ENCODE peak calls at places on chromosomes 13 and 19, in ten cellular contexts. L is MM.1S, J is endothelial cell, X is B cell, K is breast epithelium, H is thyroid gland, E is progenitor cell of endocrine pancreas, V is BJ, O is glutamatergic neuron, I is nephron progenitor cell. P is an unnamed sample.

GRCh38 chr13:78607409-78608253 is 4.3 kb upstream of the POU4F1 start:
- DNase-seq in L (no peak), I (no peak), V (no peak), E (no peak), J (no peak), K (no peak), H (no peak), O (peak; percentile 50), X (no peak), P (no peak)

GRCh38 chr19:18346091-18346490 is 5.7 kb downstream of the PGPEP1 start:
- DNase-seq in L (no peak), O (no peak), J (no peak), K (no peak), E (no peak), V (no peak), X (no peak), H (no peak), I (no peak), P (no peak)

GRCh38 chr19:33647146-33647545 is 25.4 kb downstream of the CHST8 start:
- DNase-seq in J (no peak), O (no peak), V (no peak), H (no peak), L (no peak), X (no peak), E (no peak), I (no peak), K (no peak), P (no peak)

GRCh38 chr13:45817833-45818232 is 33.7 kb downstream of the SIAH3 start:
- DNase-seq in V (no peak), L (no peak), O (no peak), K (no peak), I (no peak), H (no peak), J (no peak), E (no peak), X (no peak), P (no peak)

GRCh38 chr13:35210234-35210633 is 266.3 kb downstream of the MAB21L1 start:
- DNase-seq in L (no peak), O (no peak), V (no peak), J (no peak), K (no peak), E (no peak), X (no peak), I (no peak), H (no peak), P (no peak)

GRCh38 chr13:110572778-110573118 is 11.2 kb upstream of the RAB20 start:
- DNase-seq in I (no peak), K (no peak), O (no peak), V (no peak), H (no peak), L (no peak), E (no peak), X (no peak), J (no peak), P (no peak)

GRCh38 chr13:103799028-103799427 is 732.8 kb upstream of the SLC10A2 start:
- DNase-seq in X (no peak), I (no peak), O (no peak), L (no peak), V (no peak), H (no peak), E (no peak), K (no peak), J (no peak), P (no peak)

GRCh38 chr13:113742000-113742441 is 17.0 kb upstream of the TMEM255B start:
- DNase-seq in X (no peak), O (peak; percentile 65), E (no peak), L (peak; percentile 90), K (no peak), V (no peak), J (peak; percentile 37), H (peak; percentile 40), I (peak; percentile 46), P (no peak)

GRCh38 chr13:33610471-33611015 is 207.4 kb upstream of the RFC3 start:
- DNase-seq in E (no peak), K (no peak), I (peak; percentile 8), O (no peak), J (no peak), L (no peak), X (no peak), V (no peak), H (peak; percentile 51), P (peak; percentile 20)

GRCh38 chr19:41758846-41759245 is 3.5 kb downstream of the CEACAM6 start:
- DNase-seq in O (no peak), L (no peak), E (no peak), J (no peak), K (no peak), I (no peak), H (no peak), V (no peak), X (no peak), P (no peak)

GRCh38 chr13:111508902-111509509 is 188.6 kb downstream of the TEX29 start:
- DNase-seq in I (no peak), V (no peak), L (no peak), E (no peak), K (no peak), O (no peak), X (no peak), H (no peak), J (no peak), P (no peak)

GRCh38 chr13:50082426-50083283 is 67.4 kb downstream of the KCNRG start:
- DNase-seq in E (peak; percentile 77), X (peak; percentile 81), H (peak; percentile 81), V (no peak), I (peak; percentile 75), L (peak; percentile 83), O (peak; percentile 36), K (no peak), J (peak; percentile 60), P (peak; percentile 43)

GRCh38 chr13:35791191-35791902 is 314.9 kb upstream of the MAB21L1 start:
- DNase-seq in X (no peak), O (no peak), L (no peak), K (no peak), I (no peak), E (no peak), J (no peak), H (no peak), V (peak; percentile 31), P (no peak)

GRCh38 chr13:43880451-43880850 is 747 bp downstream of the LACC1 start:
- DNase-seq in J (no peak), X (no peak), I (no peak), K (no peak), V (no peak), L (no peak), H (no peak), E (no peak), O (no peak), P (peak; percentile 2)

GRCh38 chr19:3095375-3096191 is 1.4 kb downstream of the GNA11 start:
- DNase-seq in X (no peak), K (no peak), I (peak; percentile 71), V (no peak), J (peak; percentile 56), E (no peak), L (no peak), O (no peak), H (peak; percentile 33), P (no peak)

GRCh38 chr19:46076951-46077814 is 36.4 kb upstream of the IGFL4 start:
- DNase-seq in K (no peak), H (peak; percentile 18), O (peak; percentile 78), X (no peak), I (peak; percentile 78), L (peak; percentile 43), V (no peak), J (peak; percentile 79), E (peak; percentile 69), P (peak; percentile 82)
- TF ChIP-seq CTCF in K (peak; percentile 93), H (peak; percentile 58), O (peak; percentile 73), X (peak; percentile 10), I (peak; percentile 98), L (peak; percentile 69), V (peak; percentile 99), J (peak; percentile 63), E (peak; percentile 98), P (peak; percentile 100)

DNA sequence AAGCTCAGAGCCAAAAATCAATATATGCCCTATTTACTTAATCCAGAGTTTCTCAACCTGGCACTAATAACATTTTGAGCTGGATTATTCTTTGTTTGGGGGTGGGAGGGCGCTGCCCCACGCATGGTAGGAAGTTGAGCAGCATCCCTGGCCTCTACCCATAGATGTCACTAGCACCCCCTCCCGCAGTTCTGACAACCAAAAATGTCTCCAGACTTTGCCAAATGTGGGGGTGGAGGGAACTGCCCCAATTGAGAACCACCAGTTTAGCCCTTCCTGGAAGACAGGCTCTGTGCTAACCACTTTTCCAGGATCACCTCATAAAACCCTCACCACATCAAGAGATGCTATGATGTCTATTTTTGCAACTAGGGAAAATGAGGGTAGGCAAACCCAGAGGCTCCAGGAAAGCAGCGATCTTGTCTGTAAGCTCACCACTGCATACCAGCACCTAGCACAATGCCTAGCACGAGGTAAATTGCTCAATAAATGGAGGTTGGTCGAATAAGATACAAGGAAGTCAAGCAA is 1.1 kb downstream of the TRIR start:
- DNase-seq in H (no peak), O (no peak), V (no peak), L (peak; percentile 69), E (no peak), X (peak; percentile 59), J (no peak), K (no peak), I (no peak), P (no peak)
- TF ChIP-seq CTCF in H (no peak), O (no peak), V (peak; percentile 61), L (peak; percentile 82), E (peak; percentile 28), X (peak; percentile 69), J (peak; percentile 12), K (no peak), I (no peak), P (peak; percentile 41)

DNA sequence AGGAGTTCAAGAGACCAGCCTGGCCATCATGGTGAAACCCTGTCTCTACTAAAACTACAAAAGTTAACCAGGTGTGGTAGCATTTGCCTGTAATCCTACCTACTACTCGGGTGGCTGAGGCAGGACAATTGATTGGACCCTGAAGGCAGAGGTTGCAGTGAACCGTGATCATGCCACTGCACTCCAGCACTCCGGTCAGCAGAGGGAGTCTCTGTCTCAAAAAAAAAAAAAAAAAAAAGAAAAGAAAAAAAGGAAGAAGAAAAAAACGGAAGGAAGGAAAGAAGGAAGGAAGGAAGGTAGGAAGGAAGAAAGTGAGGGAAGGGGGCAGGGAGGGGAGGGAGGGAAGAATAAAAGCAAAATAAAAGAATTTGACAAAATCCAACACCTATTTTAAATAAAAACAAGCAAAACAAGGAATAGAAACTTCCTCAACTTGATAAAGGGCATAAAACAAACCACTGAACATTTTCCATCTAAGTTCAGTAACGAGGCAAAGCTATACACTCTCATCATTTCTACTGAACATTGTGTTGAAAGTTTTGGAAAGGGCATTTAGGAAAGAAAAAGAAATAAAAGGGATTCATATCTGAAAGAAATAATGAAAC is 411.6 kb upstream of the SLITRK5 start:
- DNase-seq in K (no peak), O (peak; percentile 47), V (no peak), H (peak; percentile 50), X (no peak), J (no peak), I (peak; percentile 41), L (no peak), E (no peak), P (peak; percentile 15)
- TF ChIP-seq CTCF in K (no peak), O (peak; percentile 35), V (no peak), H (peak; percentile 16), X (no peak), J (peak; percentile 51), I (peak; percentile 47), L (peak; percentile 19), E (peak; percentile 56), P (peak; percentile 58)

DNA sequence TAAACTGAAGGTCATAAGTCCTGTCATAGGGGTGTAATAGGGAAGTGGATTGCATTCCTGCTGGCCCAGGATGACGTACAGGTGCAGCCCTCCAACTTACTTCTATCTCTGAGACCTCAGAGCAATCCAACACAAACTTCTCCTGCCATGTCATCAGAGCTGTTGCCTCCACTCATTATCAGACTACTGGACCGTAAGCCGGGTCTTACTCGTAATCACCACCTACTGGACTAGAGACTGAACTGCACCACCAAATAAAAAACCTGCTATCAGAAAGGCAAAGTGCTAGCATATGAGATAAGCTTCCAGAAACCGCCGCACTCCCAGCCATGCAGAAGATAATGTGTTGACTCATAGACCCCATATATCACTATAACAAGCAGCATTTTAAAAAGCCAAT is 102.1 kb downstream of the SLITRK1 start:
- DNase-seq in I (peak; percentile 10), H (no peak), V (no peak), E (no peak), J (peak; percentile 36), K (no peak), O (no peak), L (peak; percentile 34), X (no peak), P (no peak)
- TF ChIP-seq CTCF in I (peak; percentile 39), H (no peak), V (peak; percentile 39), E (peak; percentile 43), J (peak; percentile 72), K (no peak), O (peak; percentile 71), L (peak; percentile 54), X (no peak), P (peak; percentile 54)

P was measured in neural crest cell.